ENCODE peak calls at places on chromosomes 12 and 14, in eight cellular contexts. S is aorta; J is CD8-positive, alpha-beta T cell; U is cardiac muscle cell; B is effector memory CD4-positive, alpha-beta T cell; K is mammary epithelial cell; E is pancreas; X is neural progenitor cell. C is an unnamed sample.

GRCh38 chr14:94164685-94165431 is 9.3 kb upstream of the PPP4R4 start:
- DNase-seq in S (no peak), J (no peak), U (no peak), B (no peak), K (no peak), E (no peak), X (peak; percentile 11), C (no peak)

GRCh38 chr12:19971396-19971802 is 396.9 kb upstream of the PDE3A start:
- DNase-seq in S (no peak), J (no peak), U (no peak), B (no peak), K (no peak), E (peak; percentile 82), X (peak; percentile 73), C (no peak)

GRCh38 chr14:73173092-73173735 is 36.9 kb downstream of the PSEN1 start:
- DNase-seq in S (no peak), J (no peak), U (peak; percentile 78), B (no peak), K (peak; percentile 9), E (no peak), X (peak; percentile 35), C (no peak)

GRCh38 chr12:75611041-75611440 is 99.6 kb upstream of the KRR1 start:
- DNase-seq in S (no peak), J (no peak), U (no peak), B (no peak), K (no peak), E (no peak), X (no peak), C (no peak)

GRCh38 chr12:22687677-22688076 is 62.7 kb downstream of the ETNK1 start:
- DNase-seq in S (no peak), J (no peak), U (peak; percentile 62), B (no peak), K (peak; percentile 51), E (no peak), X (no peak), C (no peak)

GRCh38 chr12:39383064-39383552 is 59.8 kb downstream of the KIF21A start:
- DNase-seq in S (no peak), J (no peak), U (no peak), B (no peak), K (no peak), E (no peak), X (no peak), C (no peak)

GRCh38 chr12:76878045-76878898 is 547 bp downstream of the CSRP2 start:
- DNase-seq in S (peak; percentile 51), J (no peak), U (peak; percentile 24), B (no peak), K (peak; percentile 35), E (peak; percentile 29), X (peak; percentile 82), C (no peak)

GRCh38 chr12:105194947-105195346 is 41.0 kb downstream of the APPL2 start:
- DNase-seq in S (no peak), J (no peak), U (no peak), B (no peak), K (no peak), E (no peak), X (no peak), C (no peak)

GRCh38 chr12:3275171-3276041 is 198.2 kb downstream of the TSPAN9 start:
- DNase-seq in S (peak; percentile 83), J (peak; percentile 84), U (peak; percentile 77), B (peak; percentile 49), K (peak; percentile 32), E (peak; percentile 78), X (peak; percentile 86), C (peak; percentile 44)

GRCh38 chr12:95848575-95849388 is 10.0 kb upstream of the SNRPF start:
- DNase-seq in S (no peak), J (no peak), U (peak; percentile 61), B (no peak), K (peak; percentile 23), E (peak; percentile 34), X (peak; percentile 49), C (no peak)

GRCh38 chr12:41437578-41437977 is 249.5 kb downstream of the PDZRN4 start:
- DNase-seq in S (no peak), J (no peak), U (no peak), B (no peak), K (no peak), E (no peak), X (no peak), C (no peak)

GRCh38 chr14:89418452-89418851 is 1.4 kb upstream of the FOXN3 start:
- DNase-seq in S (no peak), J (no peak), U (no peak), B (no peak), K (no peak), E (no peak), X (no peak), C (no peak)

GRCh38 chr12:3545121-3545796 is 54.3 kb downstream of the PRMT8 start:
- DNase-seq in S (no peak), J (no peak), U (no peak), B (no peak), K (peak; percentile 75), E (no peak), X (no peak), C (no peak)

GRCh38 chr14:36657409-36658090 is 4.1 kb upstream of the PAX9 start:
- DNase-seq in S (peak; percentile 38), J (no peak), U (no peak), B (no peak), K (no peak), E (peak; percentile 16), X (peak; percentile 72), C (no peak)

GRCh38 chr14:74917200-74917543 is 5.9 kb downstream of the RPS6KL1 start:
- DNase-seq in S (no peak), J (no peak), U (no peak), B (no peak), K (no peak), E (no peak), X (no peak), C (no peak)

GRCh38 chr14:101228949-101229541 is 325.5 kb upstream of the RTL1 start:
- DNase-seq in S (no peak), J (peak; percentile 36), U (no peak), B (no peak), K (no peak), E (no peak), X (no peak), C (no peak)

GRCh38 chr14:72528059-72528950 is 365.6 kb downstream of the DPF3 start:
- DNase-seq in S (no peak), J (no peak), U (peak; percentile 29), B (no peak), K (peak; percentile 24), E (no peak), X (no peak), C (no peak)

GRCh38 chr12:124909831-124910560 is 4.5 kb downstream of the UBC start:
- DNase-seq in S (no peak), J (no peak), U (peak; percentile 37), B (no peak), K (peak; percentile 75), E (no peak), X (no peak), C (no peak)

DNA sequence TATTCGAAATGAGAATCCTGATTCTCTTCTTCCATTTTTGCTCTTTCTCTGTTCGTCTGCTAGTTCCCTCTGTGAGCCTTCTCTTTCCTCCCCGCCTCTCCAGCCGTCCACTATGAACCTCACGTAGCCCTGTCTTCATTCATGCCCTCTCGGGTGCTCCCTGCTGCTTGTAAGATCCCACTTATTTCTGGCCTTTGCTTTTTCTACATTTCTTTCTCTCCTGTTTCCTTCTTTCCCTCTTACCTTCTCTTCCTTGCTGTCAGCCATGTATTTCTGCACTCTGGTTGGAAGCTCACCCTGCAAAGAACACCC is 85.9 kb downstream of the SAMD4A start:
- DNase-seq in S (no peak), J (no peak), U (no peak), B (no peak), K (no peak), E (no peak), X (no peak), C (no peak)
- H3K4me3 ChIP-seq in S (peak overlapping the region; percentile 49), J (no peak overlapping the region), U (no peak overlapping the region), B (no peak overlapping the region), K (peak overlapping the region; percentile 32), E (peak overlapping the region; percentile 2), X (no peak overlapping the region), C (no peak overlapping the region)

GRCh38 chr12:68420225-68421008 is 88.3 kb upstream of the MDM1 start:
- DNase-seq in S (no peak), J (no peak), U (peak; percentile 45), B (no peak), K (no peak), E (peak; percentile 17), X (peak; percentile 9), C (no peak)
- H3K27ac ChIP-seq in S (no peak overlapping the region), J (no peak overlapping the region), U (no peak overlapping the region), B (no peak overlapping the region), K (no peak overlapping the region), E (no peak overlapping the region), X (no peak overlapping the region), C (no peak overlapping the region)

GRCh38 chr12:51590347-51591019 is 550 bp upstream of the SCN8A start:
- DNase-seq in S (peak; percentile 51), J (peak; percentile 77), U (peak; percentile 67), B (peak; percentile 44), K (peak; percentile 22), E (peak; percentile 76), X (peak; percentile 98), C (peak; percentile 71)
- H3K4me3 ChIP-seq in S (peak overlapping the region; percentile 73), J (peak overlapping the region; percentile 46), U (peak overlapping the region; percentile 35), B (peak overlapping the region; percentile 44), K (peak overlapping the region; percentile 62), E (peak overlapping the region; percentile 56), X (peak overlapping the region; percentile 63), C (peak overlapping the region; percentile 53)

DNA sequence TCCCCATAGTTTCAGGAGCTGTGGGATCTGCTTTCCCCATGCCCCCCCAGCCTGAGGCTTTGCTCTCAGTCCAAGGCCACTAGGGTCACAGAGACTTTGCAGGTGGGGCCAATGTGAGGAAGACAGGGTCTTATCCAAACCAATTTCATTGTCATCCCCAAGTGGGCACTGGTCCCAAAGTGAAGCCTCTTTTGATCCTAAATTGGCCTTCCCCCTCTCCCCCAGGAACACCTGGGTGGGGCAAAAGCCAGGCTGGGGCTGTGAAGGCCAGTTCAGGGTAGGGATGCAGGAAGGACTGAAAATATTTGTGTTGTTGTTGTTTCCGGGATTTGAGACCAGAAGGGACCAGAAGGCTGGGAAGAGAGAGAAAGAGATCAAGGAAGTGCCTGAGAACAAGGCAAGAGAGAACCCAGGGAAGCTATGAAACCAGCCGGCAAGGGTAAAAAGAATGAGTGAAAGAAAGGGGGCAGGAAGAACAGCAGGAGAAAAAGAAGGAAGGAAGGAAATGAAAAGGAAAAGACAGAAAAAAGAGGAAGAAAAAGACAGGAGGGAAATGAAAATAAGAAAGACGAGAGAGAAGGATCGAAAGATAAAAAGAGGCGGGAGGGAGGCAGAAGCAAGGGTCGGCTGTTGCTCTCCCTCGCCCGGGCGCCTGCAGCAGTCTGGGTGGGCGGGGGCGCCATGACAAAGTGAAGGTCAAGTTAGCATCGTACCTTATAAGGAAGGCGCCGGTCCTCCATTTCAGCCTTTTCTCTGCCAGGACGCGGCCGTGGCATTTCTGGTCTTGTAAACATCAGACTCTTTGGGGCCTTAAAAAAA is 7.5 kb upstream of the HOXC11 start:
- DNase-seq in S (no peak), J (no peak), U (no peak), B (no peak), K (no peak), E (no peak), X (no peak), C (no peak)
- H3K27ac ChIP-seq in S (no peak overlapping the region), J (no peak overlapping the region), U (no peak overlapping the region), B (no peak overlapping the region), K (no peak overlapping the region), E (no peak overlapping the region), X (no peak overlapping the region), C (no peak overlapping the region)

GRCh38 chr14:53948181-53948884 is 8.3 kb downstream of the BMP4 start:
- DNase-seq in S (no peak), J (no peak), U (no peak), B (no peak), K (no peak), E (no peak), X (no peak), C (no peak)
- H3K4me3 ChIP-seq in S (no peak overlapping the region), J (no peak overlapping the region), U (no peak overlapping the region), B (no peak overlapping the region), K (no peak overlapping the region), E (no peak overlapping the region), X (no peak overlapping the region), C (no peak overlapping the region)

GRCh38 chr14:67934087-67934486 is 114.5 kb downstream of the RAD51B start:
- DNase-seq in S (no peak), J (no peak), U (peak; percentile 93), B (no peak), K (peak; percentile 68), E (peak; percentile 34), X (peak; percentile 88), C (no peak)
- H3K27ac ChIP-seq in S (no peak overlapping the region), J (no peak overlapping the region), U (no peak overlapping the region), B (no peak overlapping the region), K (no peak overlapping the region), E (no peak overlapping the region), X (peak overlapping the region; percentile 34), C (no peak overlapping the region)

C was measured in CD8-positive, alpha-beta memory T cell.